ENCODE peak calls at places on chromosome 20, in four cellular contexts. One of them, this sample, is unnamed.

GRCh38 chr20:4322499-4322898 is 307.1 kb upstream of the RNF24 start:
- DNase-seq in HFFc6: no peak
- DNase-seq in gastrocnemius medialis: no peak
- DNase-seq in endothelial cell: no peak
- DNase-seq in this sample: no peak

GRCh38 chr20:1313236-1313964 is 15.5 kb downstream of the SDCBP2 start:
- DNase-seq in HFFc6: peak; percentile 28
- DNase-seq in gastrocnemius medialis: peak; percentile 61
- DNase-seq in endothelial cell: peak; percentile 85
- DNase-seq in this sample: peak; percentile 66

GRCh38 chr20:52060794-52061714 is 130.5 kb downstream of the ZFP64 start:
- DNase-seq in HFFc6: peak; percentile 3
- DNase-seq in gastrocnemius medialis: no peak
- DNase-seq in endothelial cell: peak; percentile 30
- DNase-seq in this sample: peak; percentile 27

GRCh38 chr20:32537657-32538525 is 47.2 kb downstream of the NOL4L start:
- DNase-seq in HFFc6: no peak
- DNase-seq in gastrocnemius medialis: no peak
- DNase-seq in endothelial cell: no peak
- DNase-seq in this sample: no peak

GRCh38 chr20:34579936-34580587 is 21.5 kb downstream of the MAP1LC3A start:
- DNase-seq in HFFc6: peak; percentile 50
- DNase-seq in gastrocnemius medialis: no peak
- DNase-seq in endothelial cell: no peak
- DNase-seq in this sample: no peak

GRCh38 chr20:63590218-63591146 is 16.4 kb upstream of the HELZ2 start:
- DNase-seq in HFFc6: no peak
- DNase-seq in gastrocnemius medialis: no peak
- DNase-seq in endothelial cell: no peak
- DNase-seq in this sample: no peak

GRCh38 chr20:53608456-53609413 is 15.1 kb upstream of the ZNF217 start:
- DNase-seq in HFFc6: no peak
- DNase-seq in gastrocnemius medialis: no peak
- DNase-seq in endothelial cell: no peak
- DNase-seq in this sample: no peak

GRCh38 chr20:17369506-17369905 is 142.7 kb downstream of the PCSK2 start:
- DNase-seq in HFFc6: no peak
- DNase-seq in gastrocnemius medialis: no peak
- DNase-seq in endothelial cell: no peak
- DNase-seq in this sample: no peak

GRCh38 chr20:50673831-50674825 is 17.2 kb downstream of the RIPOR3 start:
- DNase-seq in HFFc6: no peak
- DNase-seq in gastrocnemius medialis: no peak
- DNase-seq in endothelial cell: no peak
- DNase-seq in this sample: no peak